ENCODE peak calls at places on chromosomes 7 and 10, in eight cellular contexts. I, G, Y, O, X, Z, L and P are unnamed samples.

GRCh38 chr10:78535716-78536218 is 502.1 kb downstream of the RPS24 start:
- DNase-seq in I (no peak), G (no peak), Z (no peak), O (no peak), Y (no peak), L (no peak), X (no peak), P (no peak)

GRCh38 chr7:78185149-78185745 is 386.7 kb downstream of the PHTF2 start:
- DNase-seq in Y (no peak), I (no peak), O (no peak), L (no peak), X (no peak), Z (no peak), G (no peak), P (no peak)

GRCh38 chr10:119658274-119658673 is 7.1 kb downstream of the BAG3 start:
- DNase-seq in L (peak), G (no peak), Z (peak), O (peak), I (peak), Y (peak), X (peak), P (peak)

GRCh38 chr10:69009360-69009759 is 20.8 kb downstream of the KIFBP start:
- DNase-seq in O (no peak), X (no peak), L (no peak), Y (no peak), I (no peak), G (no peak), Z (no peak), P (no peak)

GRCh38 chr7:54476609-54477008 is 65.6 kb upstream of the VSTM2A start:
- DNase-seq in I (no peak), Y (no peak), O (no peak), X (no peak), Z (no peak), G (no peak), L (no peak), P (no peak)

GRCh38 chr7:375491-375821 is 85.5 kb downstream of the FOXL3 start:
- DNase-seq in Z (peak), L (no peak), I (no peak), Y (peak), O (no peak), G (no peak), X (peak), P (no peak)

GRCh38 chr10:131477457-131478205 is 166.1 kb upstream of the TCERG1L start:
- DNase-seq in X (no peak), L (no peak), Z (no peak), G (no peak), Y (no peak), O (peak), I (no peak), P (no peak)

GRCh38 chr10:30751678-30752331 is 122.3 kb upstream of the LYZL2 start:
- DNase-seq in Z (peak), I (peak), G (no peak), Y (peak), O (peak), L (peak), X (peak), P (peak)

GRCh38 chr10:63375458-63375857 is 90.3 kb downstream of the JMJD1C start:
- DNase-seq in Y (no peak), X (no peak), Z (no peak), O (no peak), L (no peak), I (no peak), G (no peak), P (no peak)

GRCh38 chr7:137975223-137975622 is 26.7 kb downstream of the CREB3L2 start:
- DNase-seq in L (no peak), O (no peak), Z (peak), X (peak), G (no peak), Y (peak), I (no peak), P (peak)

GRCh38 chr10:119333146-119333792 is 125.9 kb downstream of the GRK5 start:
- DNase-seq in L (peak), X (no peak), G (no peak), O (no peak), Z (no peak), Y (no peak), I (no peak), P (no peak)

GRCh38 chr7:29224726-29225125 is 30.2 kb downstream of the CHN2 start:
- DNase-seq in G (no peak), I (no peak), Z (no peak), L (no peak), O (no peak), Y (no peak), X (no peak), P (no peak)

GRCh38 chr10:122646511-122647382 is 52.9 kb downstream of the C10orf120 start:
- DNase-seq in O (no peak), G (no peak), Z (no peak), I (no peak), Y (no peak), X (no peak), L (no peak), P (no peak)

GRCh38 chr10:51602326-51602725 is 97.1 kb downstream of the CSTF2T start:
- DNase-seq in I (no peak), Y (no peak), O (no peak), Z (peak), X (no peak), G (no peak), L (no peak), P (no peak)

GRCh38 chr7:568681-569035 is 49.0 kb upstream of the PDGFA start:
- DNase-seq in Z (no peak), O (no peak), I (no peak), Y (no peak), G (no peak), X (peak), L (no peak), P (no peak)

GRCh38 chr10:104300736-104301292 is 31.8 kb downstream of the GSTO2 start:
- DNase-seq in Y (peak), G (no peak), L (peak), X (peak), O (peak), Z (no peak), I (peak), P (no peak)

GRCh38 chr10:101778151-101778780 is 2.4 kb upstream of the FGF8 start:
- DNase-seq in O (no peak), Y (no peak), I (no peak), G (no peak), Z (no peak), L (no peak), X (no peak), P (peak)

GRCh38 chr7:50674896-50675835 is 107.5 kb downstream of the GRB10 start:
- DNase-seq in O (no peak), Y (no peak), I (no peak), X (no peak), G (no peak), Z (no peak), L (no peak), P (no peak)

GRCh38 chr7:77702451-77703219 is 6.4 kb downstream of the RSBN1L start:
- DNase-seq in X (no peak), O (no peak), G (no peak), Z (no peak), L (no peak), I (no peak), Y (no peak), P (no peak)

GRCh38 chr7:20218261-20218660 is 1.1 kb upstream of the MACC1 start:
- DNase-seq in Y (no peak), G (no peak), Z (no peak), O (no peak), I (no peak), X (no peak), L (no peak), P (no peak)

GRCh38 chr10:58451490-58451889 is 61.2 kb upstream of the BICC1 start:
- DNase-seq in O (no peak), Z (no peak), L (no peak), I (no peak), G (no peak), X (no peak), Y (no peak), P (no peak)

GRCh38 chr7:28921822-28922221 is 36.3 kb downstream of the TRIL start:
- DNase-seq in I (peak), X (peak), Y (peak), G (no peak), O (peak), L (peak), Z (peak), P (peak)

GRCh38 chr7:44637788-44638594 is 31.6 kb downstream of the OGDH start:
- DNase-seq in G (no peak), X (no peak), O (peak), I (peak), Y (no peak), Z (peak), L (peak), P (peak)
- TF ChIP-seq POLR2A in G (no peak), X (no peak), O (no peak), I (no peak), Y (no peak), Z (no peak), L (no peak), P (peak)

GRCh38 chr7:130162196-130162595 is 43.0 kb downstream of the TMEM209 start:
- DNase-seq in L (no peak), G (no peak), I (no peak), X (no peak), O (no peak), Y (no peak), Z (no peak), P (no peak)

GRCh38 chr7:130157700-130158099 is 47.5 kb downstream of the TMEM209 start:
- DNase-seq in Y (no peak), Z (no peak), O (no peak), L (no peak), X (no peak), G (no peak), I (no peak), P (no peak)

GRCh38 chr7:130156140-130156539 is 49.1 kb downstream of the TMEM209 start:
- DNase-seq in Y (no peak), X (no peak), O (no peak), G (no peak), I (no peak), Z (no peak), L (no peak), P (no peak)

GRCh38 chr7:130160455-130160854 is 44.8 kb downstream of the TMEM209 start:
- DNase-seq in X (no peak), G (no peak), O (no peak), L (no peak), I (no peak), Y (no peak), Z (no peak), P (no peak)

DNA sequence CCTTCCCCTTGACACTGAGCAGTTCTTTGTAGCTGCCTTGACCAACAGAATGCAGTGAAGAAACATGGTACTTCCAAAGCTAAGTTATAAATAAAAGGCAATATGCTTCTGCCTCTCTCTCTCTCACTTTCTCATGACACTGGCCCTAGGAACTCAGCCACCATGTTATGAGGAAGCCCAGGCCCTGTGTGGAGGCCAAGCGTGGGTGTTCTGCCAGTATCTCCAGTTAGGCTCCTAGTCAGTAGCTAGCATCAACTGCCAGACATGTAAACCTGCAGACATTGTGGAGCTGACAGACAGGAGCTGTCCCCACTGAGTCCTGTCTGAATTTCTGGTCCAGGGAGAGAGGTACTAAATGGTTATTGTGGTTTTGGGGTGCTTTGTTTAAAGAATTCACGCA is 45.2 kb downstream of the TMEM209 start:
- DNase-seq in Y (no peak), X (no peak), L (no peak), Z (no peak), O (no peak), I (no peak), G (no peak), P (no peak)
- TF ChIP-seq POLR2A in Y (no peak), X (no peak), L (no peak), Z (no peak), O (no peak), I (no peak), G (no peak), P (no peak)

DNA sequence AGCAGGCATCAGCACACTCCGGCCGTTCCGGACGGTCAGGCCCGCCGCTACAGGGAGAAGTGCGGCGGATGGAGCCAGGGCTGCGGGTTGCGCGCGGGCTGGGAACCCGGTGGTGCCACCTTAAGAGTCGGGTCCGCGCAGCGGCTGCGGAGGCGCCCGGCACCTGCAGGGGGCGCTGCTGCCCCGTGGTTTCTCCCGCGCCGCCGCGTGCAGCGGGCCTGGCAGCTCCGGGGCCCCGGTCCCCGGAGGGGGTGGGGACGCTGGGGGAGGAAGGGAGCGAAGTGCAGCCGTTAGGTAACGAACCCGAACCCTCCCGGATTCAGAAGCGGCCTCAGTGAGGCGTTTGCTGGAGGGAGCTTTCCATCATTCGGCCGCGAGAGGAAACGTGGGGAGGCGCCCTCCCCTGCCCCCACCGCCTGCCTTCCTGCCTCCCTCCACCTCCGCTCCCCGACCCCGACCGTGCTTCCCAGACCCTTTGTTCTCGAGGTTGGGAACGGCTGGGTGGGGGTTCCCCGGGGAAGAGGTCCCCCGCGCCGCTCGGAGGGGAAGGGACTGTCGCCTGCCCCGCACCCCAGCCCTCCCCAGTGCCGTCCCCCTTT is 29.7 kb downstream of the SKIDA1 start:
- DNase-seq in Y (peak), I (peak), X (peak), G (peak), L (peak), O (peak), Z (peak), P (peak)
- TF ChIP-seq POLR2A in Y (no peak), I (peak), X (no peak), G (no peak), L (peak), O (peak), Z (no peak), P (no peak)

DNA sequence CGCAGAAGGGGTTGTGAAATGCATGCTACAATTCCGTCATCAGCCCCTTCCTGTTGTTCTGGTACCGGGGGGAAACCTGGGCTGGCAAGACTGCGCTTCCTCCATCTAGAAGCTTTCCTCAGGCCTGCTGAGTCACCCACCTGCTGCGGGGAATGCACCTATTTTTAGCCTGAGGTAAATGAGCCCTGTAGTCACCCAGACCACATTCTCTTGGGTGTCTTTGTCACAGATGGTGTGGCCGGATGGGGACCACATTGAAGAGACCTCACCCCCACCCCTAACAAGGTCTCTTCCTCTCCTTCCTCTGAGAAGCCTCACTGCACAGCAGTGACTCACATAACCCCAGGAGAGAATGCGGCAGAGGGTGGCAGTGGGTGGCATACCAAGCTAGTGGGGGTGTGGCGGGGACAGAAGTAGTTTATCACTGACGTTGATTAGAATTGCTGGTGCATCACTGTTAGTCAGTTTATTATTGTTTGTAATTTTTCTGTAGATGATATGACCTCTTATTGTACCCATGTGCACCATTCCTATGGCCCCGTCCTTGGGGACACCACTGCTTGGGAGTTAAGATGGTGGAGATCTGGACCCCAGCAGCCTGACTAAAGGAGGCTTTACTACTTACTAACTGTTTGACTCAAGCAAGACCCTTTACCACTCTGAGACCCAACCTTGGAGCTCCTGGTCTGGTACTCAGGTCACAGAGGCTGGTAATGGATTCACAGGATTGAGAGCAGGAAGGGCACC is 83.0 kb upstream of the DUSP5 start:
- DNase-seq in G (peak), I (peak), O (peak), Y (no peak), L (peak), X (no peak), Z (peak), P (no peak)
- TF ChIP-seq POLR2A in G (no peak), I (no peak), O (no peak), Y (no peak), L (no peak), X (no peak), Z (no peak), P (no peak)